ENCODE peak calls at places on chromosome 5, in nine cellular contexts. One of them, this sample, is unnamed. For H3K4me1, the result is how much of the 10 kb centered on the place peaks cover.

GRCh38 chr5:33309076-33309475 is 131.7 kb upstream of the TARS1 start:
- DNase-seq in left ventricle myocardium inferior: no peak
- DNase-seq in iPS DF 6.9: no peak
- DNase-seq in heart left ventricle: no peak
- DNase-seq in A673: no peak
- DNase-seq in adrenal gland: no peak
- DNase-seq in IMR-90: no peak
- DNase-seq in lower lobe of right lung: no peak
- DNase-seq in esophagus squamous epithelium: no peak
- DNase-seq in this sample: no peak

GRCh38 chr5:97998946-97999345 is 774.5 kb upstream of the RGMB start:
- DNase-seq in esophagus squamous epithelium: no peak
- DNase-seq in left ventricle myocardium inferior: no peak
- DNase-seq in lower lobe of right lung: no peak
- DNase-seq in heart left ventricle: no peak
- DNase-seq in iPS DF 6.9: no peak
- DNase-seq in A673: no peak
- DNase-seq in IMR-90: peak
- DNase-seq in adrenal gland: no peak
- DNase-seq in this sample: no peak

GRCh38 chr5:35003018-35003957 is 44.5 kb downstream of the AGXT2 start:
- DNase-seq in adrenal gland: peak
- DNase-seq in esophagus squamous epithelium: no peak
- DNase-seq in lower lobe of right lung: peak
- DNase-seq in iPS DF 6.9: peak
- DNase-seq in IMR-90: peak
- DNase-seq in A673: peak
- DNase-seq in heart left ventricle: peak
- DNase-seq in left ventricle myocardium inferior: no peak
- DNase-seq in this sample: peak

GRCh38 chr5:80961376-80962281 is 1.5 kb downstream of the RASGRF2 start:
- DNase-seq in heart left ventricle: no peak
- DNase-seq in iPS DF 6.9: no peak
- DNase-seq in adrenal gland: no peak
- DNase-seq in lower lobe of right lung: no peak
- DNase-seq in esophagus squamous epithelium: no peak
- DNase-seq in left ventricle myocardium inferior: no peak
- DNase-seq in IMR-90: peak
- DNase-seq in A673: peak
- DNase-seq in this sample: peak

GRCh38 chr5:159458217-159458711 is 128.0 kb upstream of the IL12B start:
- DNase-seq in heart left ventricle: no peak
- DNase-seq in esophagus squamous epithelium: no peak
- DNase-seq in IMR-90: no peak
- DNase-seq in lower lobe of right lung: no peak
- DNase-seq in iPS DF 6.9: no peak
- DNase-seq in A673: no peak
- DNase-seq in adrenal gland: no peak
- DNase-seq in left ventricle myocardium inferior: no peak
- DNase-seq in this sample: no peak

GRCh38 chr5:91042856-91043255 is 340.3 kb downstream of the ARRDC3 start:
- DNase-seq in A673: no peak
- DNase-seq in IMR-90: no peak
- DNase-seq in iPS DF 6.9: no peak
- DNase-seq in heart left ventricle: no peak
- DNase-seq in left ventricle myocardium inferior: no peak
- DNase-seq in esophagus squamous epithelium: no peak
- DNase-seq in adrenal gland: no peak
- DNase-seq in lower lobe of right lung: no peak
- DNase-seq in this sample: no peak

GRCh38 chr5:127153521-127153920 is 80.2 kb upstream of the C5orf63 start:
- DNase-seq in lower lobe of right lung: no peak
- DNase-seq in esophagus squamous epithelium: no peak
- DNase-seq in adrenal gland: no peak
- DNase-seq in left ventricle myocardium inferior: no peak
- DNase-seq in A673: no peak
- DNase-seq in IMR-90: no peak
- DNase-seq in heart left ventricle: no peak
- DNase-seq in iPS DF 6.9: no peak
- DNase-seq in this sample: no peak

GRCh38 chr5:69364414-69364813 is 4.9 kb downstream of the AK6 start:
- DNase-seq in IMR-90: peak
- DNase-seq in esophagus squamous epithelium: no peak
- DNase-seq in adrenal gland: no peak
- DNase-seq in heart left ventricle: no peak
- DNase-seq in A673: peak
- DNase-seq in lower lobe of right lung: no peak
- DNase-seq in iPS DF 6.9: no peak
- DNase-seq in left ventricle myocardium inferior: no peak
- DNase-seq in this sample: no peak

GRCh38 chr5:4065472-4066320 is 470.1 kb downstream of the IRX1 start:
- DNase-seq in IMR-90: no peak
- DNase-seq in heart left ventricle: no peak
- DNase-seq in iPS DF 6.9: no peak
- DNase-seq in left ventricle myocardium inferior: no peak
- DNase-seq in A673: no peak
- DNase-seq in esophagus squamous epithelium: no peak
- DNase-seq in lower lobe of right lung: no peak
- DNase-seq in adrenal gland: no peak
- DNase-seq in this sample: no peak

GRCh38 chr5:134477462-134478245 is 47.8 kb upstream of the JADE2 start:
- DNase-seq in adrenal gland: no peak
- DNase-seq in left ventricle myocardium inferior: no peak
- DNase-seq in IMR-90: no peak
- DNase-seq in iPS DF 6.9: no peak
- DNase-seq in lower lobe of right lung: no peak
- DNase-seq in esophagus squamous epithelium: no peak
- DNase-seq in A673: no peak
- DNase-seq in heart left ventricle: no peak
- DNase-seq in this sample: no peak

GRCh38 chr5:147479949-147480348 is 29.9 kb downstream of the DPYSL3 start:
- DNase-seq in heart left ventricle: no peak
- DNase-seq in esophagus squamous epithelium: no peak
- DNase-seq in left ventricle myocardium inferior: no peak
- DNase-seq in iPS DF 6.9: no peak
- DNase-seq in IMR-90: peak
- DNase-seq in A673: no peak
- DNase-seq in lower lobe of right lung: no peak
- DNase-seq in adrenal gland: no peak
- DNase-seq in this sample: no peak

GRCh38 chr5:78016831-78017529 is 240.8 kb upstream of the TBCA start:
- DNase-seq in left ventricle myocardium inferior: no peak
- DNase-seq in iPS DF 6.9: peak
- DNase-seq in esophagus squamous epithelium: no peak
- DNase-seq in heart left ventricle: no peak
- DNase-seq in IMR-90: no peak
- DNase-seq in lower lobe of right lung: no peak
- DNase-seq in adrenal gland: no peak
- DNase-seq in A673: peak
- DNase-seq in this sample: no peak

GRCh38 chr5:160899735-160900134 is 47.7 kb upstream of the ATP10B start:
- DNase-seq in left ventricle myocardium inferior: no peak
- DNase-seq in lower lobe of right lung: no peak
- DNase-seq in adrenal gland: no peak
- DNase-seq in IMR-90: no peak
- DNase-seq in A673: no peak
- DNase-seq in esophagus squamous epithelium: no peak
- DNase-seq in iPS DF 6.9: no peak
- DNase-seq in heart left ventricle: no peak
- DNase-seq in this sample: no peak

GRCh38 chr5:151140686-151141459 is 16.7 kb downstream of the ANXA6 start:
- DNase-seq in A673: no peak
- DNase-seq in esophagus squamous epithelium: no peak
- DNase-seq in lower lobe of right lung: no peak
- DNase-seq in heart left ventricle: no peak
- DNase-seq in iPS DF 6.9: no peak
- DNase-seq in left ventricle myocardium inferior: no peak
- DNase-seq in IMR-90: no peak
- DNase-seq in adrenal gland: no peak
- DNase-seq in this sample: no peak

GRCh38 chr5:139765409-139766217 is 30.0 kb upstream of the PSD2 start:
- DNase-seq in lower lobe of right lung: peak
- DNase-seq in heart left ventricle: peak
- DNase-seq in left ventricle myocardium inferior: peak
- DNase-seq in adrenal gland: peak
- DNase-seq in A673: peak
- DNase-seq in esophagus squamous epithelium: no peak
- DNase-seq in iPS DF 6.9: no peak
- DNase-seq in IMR-90: peak
- DNase-seq in this sample: peak

GRCh38 chr5:137190031-137190430 is 309.1 kb downstream of the SPOCK1 start:
- DNase-seq in IMR-90: no peak
- DNase-seq in heart left ventricle: no peak
- DNase-seq in iPS DF 6.9: no peak
- DNase-seq in esophagus squamous epithelium: no peak
- DNase-seq in adrenal gland: no peak
- DNase-seq in A673: no peak
- DNase-seq in lower lobe of right lung: no peak
- DNase-seq in left ventricle myocardium inferior: no peak
- DNase-seq in this sample: peak

GRCh38 chr5:55459572-55459971 is 75.2 kb downstream of the PLPP1 start:
- DNase-seq in esophagus squamous epithelium: no peak
- DNase-seq in adrenal gland: no peak
- DNase-seq in heart left ventricle: no peak
- DNase-seq in A673: no peak
- DNase-seq in IMR-90: no peak
- DNase-seq in iPS DF 6.9: no peak
- DNase-seq in lower lobe of right lung: no peak
- DNase-seq in left ventricle myocardium inferior: no peak
- DNase-seq in this sample: no peak

GRCh38 chr5:105943119-105943518 is 1727.6 kb downstream of the EFNA5 start:
- DNase-seq in adrenal gland: no peak
- DNase-seq in heart left ventricle: peak
- DNase-seq in esophagus squamous epithelium: no peak
- DNase-seq in lower lobe of right lung: no peak
- DNase-seq in IMR-90: no peak
- DNase-seq in A673: no peak
- DNase-seq in left ventricle myocardium inferior: peak
- DNase-seq in iPS DF 6.9: no peak
- DNase-seq in this sample: no peak

GRCh38 chr5:76775921-76776320 is 42.9 kb upstream of the F2RL1 start:
- DNase-seq in adrenal gland: no peak
- DNase-seq in IMR-90: no peak
- DNase-seq in lower lobe of right lung: no peak
- DNase-seq in iPS DF 6.9: no peak
- DNase-seq in esophagus squamous epithelium: no peak
- DNase-seq in A673: no peak
- DNase-seq in heart left ventricle: no peak
- DNase-seq in left ventricle myocardium inferior: no peak
- DNase-seq in this sample: no peak

GRCh38 chr5:154517181-154517580 is 39.2 kb upstream of the HAND1 start:
- DNase-seq in heart left ventricle: no peak
- DNase-seq in IMR-90: no peak
- DNase-seq in adrenal gland: no peak
- DNase-seq in lower lobe of right lung: no peak
- DNase-seq in iPS DF 6.9: no peak
- DNase-seq in A673: no peak
- DNase-seq in esophagus squamous epithelium: no peak
- DNase-seq in left ventricle myocardium inferior: no peak
- DNase-seq in this sample: no peak

GRCh38 chr5:159605585-159605984 is 275.3 kb upstream of the IL12B start:
- DNase-seq in adrenal gland: peak
- DNase-seq in A673: no peak
- DNase-seq in left ventricle myocardium inferior: peak
- DNase-seq in lower lobe of right lung: no peak
- DNase-seq in iPS DF 6.9: no peak
- DNase-seq in IMR-90: no peak
- DNase-seq in heart left ventricle: peak
- DNase-seq in esophagus squamous epithelium: no peak
- DNase-seq in this sample: no peak

GRCh38 chr5:172854958-172855357 is 20.9 kb downstream of the ERGIC1 start:
- DNase-seq in IMR-90: no peak
- DNase-seq in adrenal gland: no peak
- DNase-seq in A673: no peak
- DNase-seq in heart left ventricle: no peak
- DNase-seq in iPS DF 6.9: no peak
- DNase-seq in left ventricle myocardium inferior: no peak
- DNase-seq in esophagus squamous epithelium: no peak
- DNase-seq in lower lobe of right lung: no peak
- DNase-seq in this sample: no peak
- H3K27ac ChIP-seq in IMR-90: peak
- H3K27ac ChIP-seq in adrenal gland: peak
- H3K27ac ChIP-seq in A673: no peak
- H3K27ac ChIP-seq in heart left ventricle: peak
- H3K27ac ChIP-seq in iPS DF 6.9: no peak
- H3K27ac ChIP-seq in left ventricle myocardium inferior: peak
- H3K27ac ChIP-seq in esophagus squamous epithelium: peak
- H3K27ac ChIP-seq in lower lobe of right lung: peak
- H3K27ac ChIP-seq in this sample: peak

GRCh38 chr5:67092447-67093023 is 104.1 kb downstream of the CD180 start:
- DNase-seq in IMR-90: peak
- DNase-seq in adrenal gland: no peak
- DNase-seq in A673: no peak
- DNase-seq in heart left ventricle: no peak
- DNase-seq in left ventricle myocardium inferior: no peak
- DNase-seq in esophagus squamous epithelium: no peak
- DNase-seq in iPS DF 6.9: no peak
- DNase-seq in lower lobe of right lung: no peak
- DNase-seq in this sample: no peak
- H3K4me3 ChIP-seq in IMR-90: no peak
- H3K4me3 ChIP-seq in adrenal gland: no peak
- H3K4me3 ChIP-seq in A673: no peak
- H3K4me3 ChIP-seq in heart left ventricle: no peak
- H3K4me3 ChIP-seq in left ventricle myocardium inferior: peak
- H3K4me3 ChIP-seq in esophagus squamous epithelium: no peak
- H3K4me3 ChIP-seq in iPS DF 6.9: no peak
- H3K4me3 ChIP-seq in lower lobe of right lung: peak
- H3K4me3 ChIP-seq in this sample: no peak

GRCh38 chr5:141615991-141616715 is 2.6 kb downstream of the DIAPH1 start:
- DNase-seq in heart left ventricle: no peak
- DNase-seq in adrenal gland: no peak
- DNase-seq in lower lobe of right lung: no peak
- DNase-seq in iPS DF 6.9: no peak
- DNase-seq in IMR-90: no peak
- DNase-seq in A673: no peak
- DNase-seq in left ventricle myocardium inferior: no peak
- DNase-seq in esophagus squamous epithelium: no peak
- DNase-seq in this sample: no peak
- H3K4me1 ChIP-seq in heart left ventricle: under half
- H3K4me1 ChIP-seq in adrenal gland: under half
- H3K4me1 ChIP-seq in lower lobe of right lung: under half
- H3K4me1 ChIP-seq in iPS DF 6.9: under half
- H3K4me1 ChIP-seq in IMR-90: under half
- H3K4me1 ChIP-seq in A673: under half
- H3K4me1 ChIP-seq in left ventricle myocardium inferior: half or more
- H3K4me1 ChIP-seq in esophagus squamous epithelium: under half
- H3K4me1 ChIP-seq in this sample: under half

GRCh38 chr5:9892696-9893095 is 262.5 kb upstream of the TAS2R1 start:
- DNase-seq in left ventricle myocardium inferior: no peak
- DNase-seq in lower lobe of right lung: no peak
- DNase-seq in A673: no peak
- DNase-seq in IMR-90: no peak
- DNase-seq in adrenal gland: no peak
- DNase-seq in iPS DF 6.9: no peak
- DNase-seq in esophagus squamous epithelium: no peak
- DNase-seq in heart left ventricle: no peak
- DNase-seq in this sample: peak
- H3K27ac ChIP-seq in left ventricle myocardium inferior: no peak
- H3K27ac ChIP-seq in lower lobe of right lung: no peak
- H3K27ac ChIP-seq in A673: no peak
- H3K27ac ChIP-seq in IMR-90: no peak
- H3K27ac ChIP-seq in adrenal gland: no peak
- H3K27ac ChIP-seq in iPS DF 6.9: no peak
- H3K27ac ChIP-seq in esophagus squamous epithelium: no peak
- H3K27ac ChIP-seq in heart left ventricle: no peak
- H3K27ac ChIP-seq in this sample: no peak

GRCh38 chr5:123086376-123087055 is 2.5 kb upstream of the PRDM6 start:
- DNase-seq in iPS DF 6.9: no peak
- DNase-seq in adrenal gland: no peak
- DNase-seq in heart left ventricle: no peak
- DNase-seq in lower lobe of right lung: no peak
- DNase-seq in esophagus squamous epithelium: no peak
- DNase-seq in left ventricle myocardium inferior: no peak
- DNase-seq in IMR-90: no peak
- DNase-seq in A673: no peak
- DNase-seq in this sample: no peak
- H3K4me3 ChIP-seq in iPS DF 6.9: peak
- H3K4me3 ChIP-seq in adrenal gland: no peak
- H3K4me3 ChIP-seq in heart left ventricle: no peak
- H3K4me3 ChIP-seq in lower lobe of right lung: no peak
- H3K4me3 ChIP-seq in esophagus squamous epithelium: no peak
- H3K4me3 ChIP-seq in left ventricle myocardium inferior: no peak
- H3K4me3 ChIP-seq in IMR-90: no peak
- H3K4me3 ChIP-seq in A673: no peak
- H3K4me3 ChIP-seq in this sample: no peak

This sample was measured in SJSA1.